ENCODE peak calls at places on chromosomes 13 and 19, in seven cellular contexts. Y is GM23338, S is KBM-7, Q is PC-9, B is NCI-H2029, A is Calu3, K is activated gamma-delta T cell treated with Interleukin-2 at 50 U/mL for 16 hours. V is an unnamed sample.

GRCh38 chr19:39506944-39507714 is 7.8 kb upstream of the SELENOV start:
- DNase-seq in K (no peak), Q (peak; percentile 72), A (peak; percentile 64), B (peak; percentile 23), S (peak; percentile 85), Y (peak; percentile 90), V (peak; percentile 100)

GRCh38 chr13:48398450-48399095 is 14.3 kb downstream of the LPAR6 start:
- DNase-seq in S (no peak), K (no peak), Y (no peak), Q (no peak), B (no peak), A (no peak), V (no peak)

GRCh38 chr13:25064396-25064795 is 31.5 kb upstream of the PABPC3 start:
- DNase-seq in B (no peak), K (no peak), Y (no peak), A (no peak), S (no peak), Q (no peak), V (no peak)

GRCh38 chr19:4877753-4878490 is 10.5 kb upstream of the PLIN3 start:
- DNase-seq in S (no peak), Q (no peak), A (no peak), K (no peak), Y (peak; percentile 27), B (no peak), V (no peak)

GRCh38 chr13:32316476-32316875 is 1.2 kb downstream of the BRCA2 start:
- DNase-seq in B (no peak), S (peak; percentile 66), A (no peak), Y (no peak), Q (no peak), K (no peak), V (no peak)

GRCh38 chr13:97193577-97193976 is 28.6 kb upstream of the MBNL2 start:
- DNase-seq in A (no peak), K (no peak), S (no peak), Q (no peak), Y (no peak), B (no peak), V (no peak)

GRCh38 chr13:111577429-111577828 is 257.0 kb downstream of the TEX29 start:
- DNase-seq in B (no peak), Q (no peak), A (no peak), K (no peak), Y (no peak), S (no peak), V (no peak)

GRCh38 chr13:111184685-111185401 is 69.7 kb downstream of the ARHGEF7 start:
- DNase-seq in B (peak; percentile 13), Y (no peak), A (no peak), S (peak; percentile 67), K (peak; percentile 51), Q (no peak), V (no peak)

GRCh38 chr19:54882758-54883157 is 8.7 kb downstream of the FCAR start:
- DNase-seq in K (no peak), Q (no peak), Y (no peak), B (no peak), S (peak; percentile 53), A (no peak), V (no peak)